ENCODE peak calls at places on chromosomes 16 and 17, in seven cellular contexts. S, W, H, Q, I, U and B are unnamed samples.

GRCh38 chr17:17406225-17406624 is 70.6 kb upstream of the MED9 start:
- DNase-seq in H (no peak), Q (no peak), S (no peak), U (no peak), W (no peak), I (no peak), B (no peak)

GRCh38 chr17:48037036-48037881 is at the start of gene COPZ2:
- DNase-seq in Q (peak; percentile 68), U (no peak), H (peak; percentile 85), I (peak; percentile 41), W (no peak), S (peak; percentile 60), B (no peak)

GRCh38 chr16:58027341-58028167 is 2.0 kb downstream of the MMP15 start:
- DNase-seq in S (peak; percentile 71), Q (no peak), H (peak; percentile 83), U (peak; percentile 28), W (peak; percentile 70), I (no peak), B (no peak)

GRCh38 chr16:65745-66144 is 6.7 kb downstream of the RHBDF1 start:
- DNase-seq in U (peak; percentile 57), W (peak; percentile 70), H (peak; percentile 92), I (peak; percentile 69), Q (peak; percentile 89), S (peak; percentile 91), B (no peak)

GRCh38 chr17:72152392-72152727 is 31.5 kb downstream of the SOX9 start:
- DNase-seq in I (no peak), U (no peak), Q (no peak), W (peak; percentile 4), S (no peak), H (no peak), B (no peak)

GRCh38 chr16:57736419-57737281 is 1.1 kb downstream of the KATNB1 start:
- DNase-seq in U (peak; percentile 59), W (peak; percentile 59), H (no peak), Q (peak; percentile 43), S (peak; percentile 46), I (no peak), B (peak; percentile 47)

GRCh38 chr17:1179635-1180433 is at the start of gene ABR:
- DNase-seq in H (peak; percentile 76), Q (no peak), I (peak; percentile 45), U (peak; percentile 25), S (peak; percentile 51), W (peak; percentile 36), B (no peak)

GRCh38 chr17:17526369-17526768 is 30.2 kb upstream of the RASD1 start:
- DNase-seq in H (peak; percentile 82), U (no peak), W (no peak), Q (no peak), I (no peak), S (peak; percentile 56), B (no peak)

GRCh38 chr16:30948087-30948955 is 547 bp upstream of the ORAI3 start:
- DNase-seq in I (no peak), S (peak; percentile 80), Q (no peak), H (peak; percentile 77), W (peak; percentile 92), U (peak; percentile 94), B (peak; percentile 93)

GRCh38 chr17:40122944-40123810 is 1.4 kb downstream of the MSL1 start:
- DNase-seq in I (no peak), U (peak; percentile 36), W (peak; percentile 60), Q (peak; percentile 64), S (no peak), H (peak; percentile 56), B (no peak)

GRCh38 chr16:46843898-46844642 is 13.1 kb upstream of the C16orf87 start:
- DNase-seq in I (no peak), U (no peak), Q (no peak), H (peak; percentile 40), S (no peak), W (no peak), B (no peak)

GRCh38 chr16:17944345-17944744 is 392.2 kb downstream of the NPIPA8 start:
- DNase-seq in Q (no peak), H (no peak), W (no peak), I (no peak), U (no peak), S (no peak), B (no peak)

GRCh38 chr17:48500435-48501426 is 30.1 kb downstream of the HOXB1 start:
- DNase-seq in I (no peak), U (no peak), H (no peak), S (no peak), W (no peak), Q (no peak), B (no peak)

GRCh38 chr17:78125976-78126894 is 2.3 kb downstream of the TMC6 start:
- DNase-seq in W (no peak), U (no peak), H (peak; percentile 80), Q (no peak), S (no peak), I (no peak), B (no peak)

GRCh38 chr17:64358261-64358788 is 32.3 kb downstream of the PECAM1 start:
- DNase-seq in U (no peak), Q (no peak), W (no peak), S (no peak), I (no peak), H (no peak), B (no peak)

GRCh38 chr17:44587339-44587738 is 30.1 kb downstream of the FZD2 start:
- DNase-seq in U (peak; percentile 77), H (peak; percentile 59), W (peak; percentile 91), S (peak; percentile 51), Q (no peak), I (no peak), B (peak; percentile 57)

GRCh38 chr17:27993161-27993695 is 49.2 kb upstream of the NLK start:
- DNase-seq in S (no peak), I (no peak), Q (no peak), U (no peak), W (no peak), H (no peak), B (no peak)

GRCh38 chr16:86203557-86204275 is 304.8 kb downstream of the IRF8 start:
- DNase-seq in I (no peak), U (no peak), W (no peak), H (no peak), Q (no peak), S (no peak), B (no peak)

GRCh38 chr16:31258366-31258765 is 1.4 kb upstream of the ITGAM start:
- DNase-seq in H (no peak), I (no peak), Q (no peak), U (no peak), W (no peak), S (no peak), B (no peak)

GRCh38 chr16:88389191-88389590 is 6.4 kb downstream of the ZNF469 start:
- DNase-seq in H (no peak), I (no peak), U (no peak), W (no peak), S (no peak), Q (no peak), B (no peak)

GRCh38 chr17:17022011-17022800 is 20.1 kb upstream of the MPRIP start:
- DNase-seq in I (no peak), H (no peak), U (no peak), S (no peak), W (no peak), Q (no peak), B (no peak)

GRCh38 chr17:48639136-48639535 is 13.0 kb upstream of the HOXB9 start:
- DNase-seq in S (no peak), Q (no peak), I (no peak), U (no peak), H (no peak), W (no peak), B (no peak)

GRCh38 chr16:75351183-75351582 is 82.1 kb downstream of the CFDP1 start:
- DNase-seq in H (no peak), I (no peak), W (peak; percentile 77), Q (no peak), U (peak; percentile 59), S (no peak), B (peak; percentile 44)

GRCh38 chr17:65850486-65850885 is 289.0 kb upstream of the AXIN2 start:
- DNase-seq in Q (peak; percentile 16), H (no peak), I (no peak), W (no peak), U (peak; percentile 42), S (no peak), B (peak; percentile 43)

GRCh38 chr16:89581045-89581695 is 5.6 kb downstream of the CPNE7 start:
- DNase-seq in Q (no peak), U (peak; percentile 67), W (peak; percentile 90), H (no peak), S (no peak), I (no peak), B (peak; percentile 96)

GRCh38 chr17:6868579-6868978 is 37.0 kb upstream of the TEKT1 start:
- DNase-seq in W (peak; percentile 78), U (peak; percentile 91), H (no peak), Q (no peak), I (no peak), S (no peak), B (no peak)